ENCODE peak calls at places on chromosome 21, in five cellular contexts. J, U, Y, E and F are unnamed samples.
A peak's percentile ranks its signal among the peaks of the same experiment; 100 is the strongest.

GRCh38 chr21:31162079-31162699 is 123.9 kb upstream of the KRTAP19-8 start:
- DNase-seq in U (no peak), J (no peak), Y (no peak), E (no peak), F (no peak)

GRCh38 chr21:25176637-25177412 is 430.5 kb downstream of the MRPL39 start:
- DNase-seq in U (no peak), J (peak; percentile 12), Y (no peak), E (no peak), F (no peak)

GRCh38 chr21:32442566-32443318 is 30.2 kb downstream of the EVA1C start:
- DNase-seq in E (no peak), J (peak; percentile 49), U (no peak), Y (no peak), F (no peak)

GRCh38 chr21:39580744-39581143 is 32.0 kb upstream of the B3GALT5 start:
- DNase-seq in J (no peak), E (no peak), Y (no peak), U (no peak), F (no peak)

GRCh38 chr21:36816556-36817130 is 117.7 kb downstream of the SIM2 start:
- DNase-seq in E (no peak), Y (no peak), U (no peak), J (no peak), F (no peak)

GRCh38 chr21:36150192-36150711 is 6.4 kb upstream of the DOP1B start:
- DNase-seq in E (no peak), U (no peak), J (peak; percentile 60), Y (peak; percentile 23), F (no peak)

GRCh38 chr21:45846373-45847160 is 135.0 kb upstream of the COL6A1 start:
- DNase-seq in J (no peak), U (no peak), E (no peak), Y (no peak), F (no peak)

GRCh38 chr21:32388306-32388705 is 4.5 kb downstream of the URB1 start:
- DNase-seq in U (no peak), J (no peak), E (no peak), Y (no peak), F (no peak)

GRCh38 chr21:45576838-45577737 is 34.8 kb upstream of the SLC19A1 start:
- DNase-seq in U (no peak), J (no peak), E (no peak), Y (no peak), F (no peak)